ENCODE peak calls at places on chromosomes 6 and 20, in six cellular contexts. K is iris pigment epithelial cell, Q is upper lobe of left lung, G is endothelial cell of umbilical vein, C is mammary epithelial cell, X is Panc1. Z is an unnamed sample.

GRCh38 chr6:155442562-155442961 is 13.1 kb downstream of the NOX3 start:
- DNase-seq in K (no peak), C (peak; percentile 8), Q (no peak), G (no peak), X (no peak), Z (no peak)

GRCh38 chr6:116352515-116353471 is 18.0 kb upstream of the DSE start:
- DNase-seq in K (peak; percentile 73), X (no peak), G (no peak), C (peak; percentile 69), Q (no peak), Z (no peak)

GRCh38 chr6:47651505-47651944 is 46.9 kb upstream of the ADGRF4 start:
- DNase-seq in C (peak; percentile 74), K (peak; percentile 67), Q (no peak), G (peak; percentile 86), X (no peak), Z (peak; percentile 78)

GRCh38 chr20:62741191-62741676 is 32.6 kb downstream of the NTSR1 start:
- DNase-seq in C (no peak), Q (peak; percentile 24), K (no peak), G (peak; percentile 28), X (no peak), Z (peak; percentile 42)

GRCh38 chr6:10733151-10733715 is 10.4 kb downstream of the TMEM14C start:
- DNase-seq in Q (no peak), K (no peak), G (no peak), C (no peak), X (no peak), Z (no peak)

GRCh38 chr6:4172368-4172767 is 37.0 kb upstream of the ECI2 start:
- DNase-seq in G (no peak), X (no peak), Q (no peak), C (no peak), K (no peak), Z (no peak)

GRCh38 chr6:33169286-33170175 is 22.7 kb downstream of the COL11A2 start:
- DNase-seq in X (no peak), G (no peak), Q (no peak), K (no peak), C (no peak), Z (no peak)

GRCh38 chr20:14334306-14334930 is 3.0 kb downstream of the FLRT3 start:
- DNase-seq in Q (no peak), G (peak; percentile 33), K (peak; percentile 26), X (no peak), C (peak; percentile 70), Z (peak; percentile 71)

GRCh38 chr6:111534366-111534765 is 51.3 kb upstream of the REV3L start:
- DNase-seq in Q (no peak), G (peak; percentile 93), K (peak; percentile 49), C (peak; percentile 38), X (no peak), Z (peak; percentile 31)

GRCh38 chr6:24568687-24569086 is 73.9 kb downstream of the ALDH5A1 start:
- DNase-seq in G (no peak), X (no peak), K (no peak), C (no peak), Q (no peak), Z (no peak)

GRCh38 chr20:8242827-8243764 is 111.0 kb downstream of the PLCB1 start:
- DNase-seq in Q (no peak), K (no peak), C (no peak), X (no peak), G (no peak), Z (no peak)

GRCh38 chr6:83879746-83880145 is 20.3 kb downstream of the CYB5R4 start:
- DNase-seq in K (no peak), Q (no peak), X (no peak), G (no peak), C (no peak), Z (no peak)

GRCh38 chr20:3744806-3745685 is 12.6 kb downstream of the HSPA12B start:
- DNase-seq in X (peak; percentile 78), G (peak; percentile 73), C (peak; percentile 77), Q (peak; percentile 74), K (peak; percentile 58), Z (peak; percentile 15)

GRCh38 chr6:14211596-14211961 is 94.0 kb downstream of the CD83 start:
- DNase-seq in G (no peak), Q (peak; percentile 87), K (peak; percentile 34), C (no peak), X (no peak), Z (peak; percentile 9)

GRCh38 chr20:2204021-2204420 is 91.8 kb upstream of the TGM3 start:
- DNase-seq in Q (no peak), G (no peak), C (no peak), X (no peak), K (no peak), Z (no peak)

GRCh38 chr6:132683543-132683942 is 24.6 kb upstream of the TAAR1 start:
- DNase-seq in K (peak; percentile 76), C (peak; percentile 88), X (no peak), Q (no peak), G (no peak), Z (peak; percentile 70)

GRCh38 chr20:42041000-42041565 is 422.9 kb upstream of the CHD6 start:
- DNase-seq in X (no peak), C (no peak), K (no peak), G (no peak), Q (no peak), Z (no peak)

GRCh38 chr20:45408646-45409213 is 641 bp downstream of the DBNDD2 start:
- DNase-seq in Q (no peak), G (no peak), X (no peak), C (no peak), K (no peak), Z (no peak)

GRCh38 chr6:46392294-46392693 is 99.0 kb downstream of the RCAN2 start:
- DNase-seq in C (no peak), G (no peak), Q (no peak), K (no peak), X (no peak), Z (no peak)

GRCh38 chr6:62090442-62091229 is 195.4 kb downstream of the KHDRBS2 start:
- DNase-seq in Q (no peak), K (no peak), G (no peak), X (no peak), C (no peak), Z (no peak)

GRCh38 chr6:44593539-44593944 is 206.0 kb downstream of the CDC5L start:
- DNase-seq in C (no peak), X (no peak), Q (no peak), G (peak; percentile 54), K (peak; percentile 58), Z (peak; percentile 74)

GRCh38 chr20:62426678-62427077 is 661 bp downstream of the RBBP8NL start:
- DNase-seq in C (no peak), K (no peak), X (no peak), G (no peak), Q (peak; percentile 83), Z (peak; percentile 71)

GRCh38 chr6:146027586-146028249 is 1.1 kb upstream of the GRM1 start:
- DNase-seq in G (no peak), K (peak; percentile 4), X (no peak), C (no peak), Q (peak; percentile 17), Z (no peak)

GRCh38 chr6:43917878-43918382 is 147.9 kb downstream of the VEGFA start:
- DNase-seq in C (peak; percentile 9), X (no peak), K (peak; percentile 76), Q (no peak), G (no peak), Z (peak; percentile 26)

GRCh38 chr6:112575309-112575834 is 228.2 kb downstream of the RFPL4B start:
- DNase-seq in Q (no peak), K (peak; percentile 21), C (no peak), G (no peak), X (no peak), Z (no peak)

GRCh38 chr6:133358598-133358997 is 117.4 kb downstream of the EYA4 start:
- DNase-seq in C (no peak), X (no peak), K (no peak), G (no peak), Q (no peak), Z (no peak)

GRCh38 chr6:159012201-159012600 is 12.2 kb upstream of the RSPH3 start:
- DNase-seq in X (no peak), Q (no peak), K (peak; percentile 64), G (no peak), C (no peak), Z (no peak)

GRCh38 chr6:10310826-10311225 is 104.0 kb downstream of the TFAP2A start:
- DNase-seq in G (no peak), X (no peak), K (no peak), Q (no peak), C (peak; percentile 20), Z (no peak)

GRCh38 chr20:36391456-36391855 is 85.3 kb downstream of the DLGAP4 start:
- DNase-seq in C (no peak), G (no peak), X (no peak), Q (no peak), K (peak; percentile 7), Z (peak; percentile 16)

GRCh38 chr20:44011251-44011940 is 96.7 kb downstream of the TOX2 start:
- DNase-seq in K (no peak), X (no peak), C (no peak), G (no peak), Q (no peak), Z (no peak)

GRCh38 chr20:50379049-50379990 is 130.9 kb upstream of the PTPN1 start:
- DNase-seq in K (peak; percentile 92), C (peak; percentile 43), X (no peak), Q (peak; percentile 92), G (peak; percentile 78), Z (no peak)

GRCh38 chr6:116929825-116930224 is 52.8 kb downstream of the RFX6 start:
- DNase-seq in G (no peak), K (no peak), Q (no peak), C (no peak), X (no peak), Z (no peak)

GRCh38 chr20:16528078-16528477 is 45.2 kb downstream of the KIF16B start:
- DNase-seq in X (peak; percentile 89), Q (no peak), G (no peak), K (peak; percentile 97), C (peak; percentile 92), Z (peak; percentile 93)

GRCh38 chr6:3775386-3775785 is 23.9 kb upstream of the PXDC1 start:
- DNase-seq in C (no peak), X (no peak), Q (no peak), G (no peak), K (no peak), Z (no peak)

GRCh38 chr6:7324520-7324919 is 11.5 kb upstream of the SSR1 start:
- DNase-seq in X (no peak), K (no peak), G (no peak), C (no peak), Q (no peak), Z (no peak)

GRCh38 chr6:13725052-13725451 is 13.4 kb upstream of the RANBP9 start:
- DNase-seq in K (no peak), G (no peak), Q (no peak), X (no peak), C (no peak), Z (peak; percentile 72)

GRCh38 chr6:44002591-44003344 is 124.5 kb downstream of the MRPL14 start:
- DNase-seq in K (peak; percentile 47), Q (peak; percentile 94), X (no peak), C (peak; percentile 46), G (peak; percentile 25), Z (no peak)

GRCh38 chr20:21507275-21508229 is 6.3 kb downstream of the NKX2-2 start:
- DNase-seq in X (no peak), Q (peak; percentile 83), G (no peak), K (no peak), C (no peak), Z (no peak)

GRCh38 chr6:85403331-85404015 is 46.4 kb upstream of the NT5E start:
- DNase-seq in X (peak; percentile 69), G (peak; percentile 90), K (peak; percentile 96), C (peak; percentile 81), Q (no peak), Z (peak; percentile 77)

Z was measured in PC-3.